ENCODE peak calls at places on chromosome 9, in seven cellular contexts. A is astrocyte of the spinal cord, E is vagina, V is fibroblast of lung, W is PC-9, Y is Peyer's patch, C is NB4. M is an unnamed sample.

GRCh38 chr9:38417003-38417965 is 7.0 kb downstream of the IGFBPL1 start:
- DNase-seq in V (no peak), C (peak), A (no peak), E (no peak), W (no peak), Y (no peak), M (no peak)

GRCh38 chr9:14573319-14573718 is 119.9 kb downstream of the ZDHHC21 start:
- DNase-seq in A (no peak), C (no peak), W (no peak), E (no peak), V (no peak), Y (no peak), M (no peak)

GRCh38 chr9:32581512-32582143 is 8.7 kb upstream of the NDUFB6 start:
- DNase-seq in E (no peak), Y (peak), W (peak), A (peak), C (peak), V (peak), M (peak)

GRCh38 chr9:97934321-97935115 is 3.5 kb downstream of the HEMGN start:
- DNase-seq in V (no peak), C (peak), A (no peak), Y (no peak), W (no peak), E (no peak), M (no peak)

GRCh38 chr9:91428927-91429351 is 5.3 kb upstream of the NFIL3 start:
- DNase-seq in V (peak), A (no peak), Y (no peak), C (peak), W (no peak), E (no peak), M (peak)

GRCh38 chr9:79654591-79654990 is 82.8 kb downstream of the TLE4 start:
- DNase-seq in Y (no peak), W (no peak), C (no peak), V (no peak), A (no peak), E (no peak), M (no peak)

GRCh38 chr9:15282567-15282966 is 24.4 kb downstream of the TTC39B start:
- DNase-seq in V (no peak), A (no peak), W (no peak), Y (no peak), C (no peak), E (no peak), M (no peak)

GRCh38 chr9:2017209-2017458 is 2.0 kb downstream of the SMARCA2 start:
- DNase-seq in E (no peak), V (no peak), W (no peak), C (no peak), Y (no peak), A (peak), M (peak)

GRCh38 chr9:90901933-90902332 is 100.3 kb downstream of the SYK start:
- DNase-seq in E (no peak), C (no peak), W (no peak), A (no peak), V (no peak), Y (no peak), M (no peak)

GRCh38 chr9:86183225-86183808 is 76.1 kb downstream of the C9orf153 start:
- DNase-seq in E (no peak), A (no peak), Y (no peak), W (no peak), C (no peak), V (no peak), M (peak)

GRCh38 chr9:738209-738915 is 103.1 kb upstream of the DMRT1 start:
- DNase-seq in A (peak), C (peak), Y (no peak), V (peak), E (peak), W (peak), M (peak)

GRCh38 chr9:123339666-123340414 is 16.2 kb upstream of the CRB2 start:
- DNase-seq in C (peak), V (no peak), A (no peak), W (no peak), Y (peak), E (no peak), M (no peak)

GRCh38 chr9:128456613-128457061 is 831 bp downstream of the ODF2 start:
- DNase-seq in A (peak), V (peak), C (peak), W (peak), E (no peak), Y (peak), M (peak)

GRCh38 chr9:38362912-38363588 is 29.5 kb upstream of the ALDH1B1 start:
- DNase-seq in V (peak), W (peak), C (peak), Y (peak), E (no peak), A (peak), M (peak)

GRCh38 chr9:33109850-33110595 is 33.5 kb upstream of the SMU1 start:
- DNase-seq in E (peak), W (no peak), C (no peak), V (no peak), Y (no peak), A (no peak), M (no peak)

GRCh38 chr9:126588491-126589168 is 25.1 kb upstream of the LMX1B start:
- DNase-seq in Y (no peak), C (no peak), W (no peak), V (no peak), E (no peak), A (no peak), M (no peak)

GRCh38 chr9:93665128-93665565 is 88.8 kb downstream of the PHF2 start:
- DNase-seq in Y (peak), C (no peak), W (no peak), V (no peak), A (no peak), E (no peak), M (no peak)

GRCh38 chr9:111926421-111926875 is 29.8 kb downstream of the UGCG start:
- DNase-seq in A (peak), C (peak), E (no peak), V (peak), W (no peak), Y (peak), M (peak)

GRCh38 chr9:2120926-2121689 is 106.0 kb downstream of the SMARCA2 start:
- DNase-seq in Y (no peak), W (peak), C (no peak), A (peak), E (no peak), V (peak), M (peak)

GRCh38 chr9:98530275-98530674 is 178.5 kb downstream of the GABBR2 start:
- DNase-seq in V (no peak), A (no peak), Y (no peak), W (no peak), E (no peak), C (no peak), M (no peak)

GRCh38 chr9:124868511-124869465 is 6.9 kb downstream of the ARPC5L start:
- DNase-seq in Y (peak), E (no peak), A (peak), W (peak), C (peak), V (peak), M (peak)

GRCh38 chr9:124871156-124871561 is 9.2 kb downstream of the ARPC5L start:
- DNase-seq in A (no peak), E (no peak), V (no peak), W (no peak), C (no peak), Y (no peak), M (no peak)

GRCh38 chr9:124869986-124870560 is 8.1 kb downstream of the ARPC5L start:
- DNase-seq in V (peak), Y (peak), W (peak), C (peak), E (no peak), A (peak), M (peak)

GRCh38 chr9:124870723-124871122 is 8.8 kb downstream of the ARPC5L start:
- DNase-seq in A (no peak), Y (no peak), E (no peak), C (no peak), V (no peak), W (no peak), M (no peak)

GRCh38 chr9:124869466-124869985 is 7.6 kb downstream of the ARPC5L start:
- DNase-seq in W (no peak), E (no peak), V (no peak), Y (peak), A (no peak), C (peak), M (peak)
- TF ChIP-seq CTCF in W (no peak), E (no peak), V (no peak), Y (no peak), A (no peak), C (no peak), M (no peak)

GRCh38 chr9:13279284-13280162 is at the start of gene MPDZ:
- DNase-seq in A (peak), C (no peak), V (peak), E (no peak), Y (no peak), W (peak), M (peak)

GRCh38 chr9:13274901-13275641 is 4.4 kb downstream of the MPDZ start:
- DNase-seq in Y (no peak), E (no peak), A (peak), W (no peak), V (peak), C (no peak), M (peak)

GRCh38 chr9:13281356-13282016 is 2.0 kb upstream of the MPDZ start:
- DNase-seq in C (no peak), Y (no peak), V (no peak), A (no peak), E (no peak), W (no peak), M (peak)

GRCh38 chr9:13278368-13279246 is 885 bp downstream of the MPDZ start:
- DNase-seq in W (peak), C (no peak), Y (peak), E (no peak), V (peak), A (peak), M (peak)

DNA sequence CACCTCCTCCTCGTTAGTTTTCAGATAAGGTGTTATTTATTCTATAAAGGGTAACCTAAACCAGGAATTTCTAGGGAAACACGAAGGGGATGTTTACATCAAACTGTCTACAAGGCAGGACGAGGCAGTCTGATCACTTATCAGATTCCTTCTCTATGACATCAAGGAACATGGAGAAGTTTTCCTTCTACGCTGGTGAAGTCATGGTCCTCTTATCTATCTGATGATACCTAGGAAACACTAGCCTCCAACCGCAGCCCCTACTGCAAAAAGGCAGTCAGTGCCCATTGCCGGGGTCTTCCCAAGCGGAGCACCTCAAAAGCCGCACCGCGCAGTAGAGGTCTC is 1.5 kb downstream of the MPDZ start:
- DNase-seq in V (peak), E (no peak), W (no peak), A (no peak), C (no peak), Y (no peak), M (no peak)
- H3K4me3 ChIP-seq in V (peak), E (peak), W (peak), A (peak), C (no peak), Y (peak), M (peak)

GRCh38 chr9:35660966-35661413 is 2.9 kb downstream of the CCDC107 start:
- DNase-seq in A (peak), V (peak), C (no peak), W (no peak), Y (peak), E (no peak), M (peak)
- TF ChIP-seq CTCF in A (peak), V (peak), C (peak), W (peak), Y (no peak), E (no peak), M (peak)

DNA sequence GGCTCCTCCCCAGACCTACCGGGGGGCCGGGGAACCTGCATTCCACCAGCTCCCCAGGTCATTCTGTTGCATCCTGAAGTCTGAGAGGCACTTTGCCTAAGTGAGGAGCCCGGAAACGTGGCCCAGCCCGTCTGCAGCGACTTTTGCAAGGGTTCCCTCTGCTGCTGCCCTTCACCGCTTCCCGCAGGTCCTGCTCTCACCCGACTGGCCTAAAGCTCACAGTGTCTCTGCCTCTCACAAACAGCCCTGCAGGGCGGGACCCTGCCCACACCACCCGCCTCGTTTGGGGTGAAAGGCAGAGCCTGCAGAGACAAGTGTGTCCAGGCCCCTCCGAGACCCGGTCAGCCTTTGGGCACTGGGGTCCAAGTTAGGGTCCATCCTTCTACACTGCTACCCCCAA is 9.5 kb upstream of the WDR5 start:
- DNase-seq in Y (no peak), V (no peak), W (no peak), A (no peak), E (no peak), C (no peak), M (no peak)
- H3K4me3 ChIP-seq in Y (no peak), V (no peak), W (no peak), A (no peak), E (no peak), C (no peak), M (no peak)

DNA sequence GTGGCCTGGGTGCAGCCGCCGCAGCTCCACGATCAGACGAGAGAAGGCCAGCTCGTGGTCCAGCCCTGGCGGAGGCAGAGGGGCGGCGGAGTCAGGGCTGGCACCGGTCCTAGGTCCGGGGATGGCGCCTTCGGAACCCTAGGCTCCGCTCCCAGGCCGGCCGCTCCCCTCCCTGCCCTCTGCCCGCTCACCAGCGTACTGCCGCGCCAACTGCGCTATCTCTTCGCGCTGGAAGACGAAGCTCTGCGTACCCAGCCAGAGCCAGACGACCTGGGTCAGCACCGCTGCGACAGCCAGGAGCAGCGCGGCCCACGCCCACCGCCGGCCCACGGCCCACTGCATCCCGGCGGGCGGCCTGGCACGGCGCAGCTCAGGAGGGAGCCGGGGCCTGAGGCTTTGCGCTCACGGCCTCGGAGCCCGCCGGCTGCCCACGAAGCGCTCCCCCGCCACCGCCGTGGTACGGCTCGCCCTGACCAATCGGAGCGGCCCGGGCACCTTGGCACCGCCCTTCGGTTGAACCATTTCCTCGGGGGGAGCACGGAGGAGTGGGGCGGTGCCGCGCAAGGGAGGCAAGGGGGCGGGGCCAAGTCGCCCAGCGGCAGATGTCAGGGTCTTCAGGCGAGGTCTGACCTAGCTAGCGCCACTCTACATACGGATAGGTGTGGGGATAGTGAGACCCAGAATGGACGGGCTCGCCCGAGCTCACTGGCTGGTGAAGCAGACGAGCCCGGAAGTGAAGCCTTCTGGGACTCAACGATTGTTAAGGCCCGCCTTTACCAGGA is at the start of gene SIGMAR1:
- DNase-seq in W (peak), A (peak), C (peak), Y (peak), V (peak), E (no peak), M (peak)
- TF ChIP-seq CTCF in W (no peak), A (no peak), C (no peak), Y (no peak), V (no peak), E (peak), M (no peak)